ENCODE peak calls at places on chromosomes 7 and 10, in nine cellular contexts. Z is HepG2, S is cardiac muscle cell, F is fibroblast of lung, P is colonic mucosa, T is mammary epithelial cell, X is left lung, M is Panc1, B is heart left ventricle. G is an unnamed sample. For H3K36me3, the result is how much of the 10 kb centered on the place peaks cover.

GRCh38 chr10:62162261-62162660 is 106.4 kb downstream of the RTKN2 start:
- DNase-seq in M (no peak), Z (no peak), F (no peak), P (no peak), T (no peak), S (no peak), X (no peak), B (no peak), G (no peak)

GRCh38 chr10:119826777-119827176 is 45.9 kb downstream of the MCMBP start:
- DNase-seq in F (no peak), P (no peak), M (no peak), X (no peak), B (no peak), S (peak), Z (no peak), T (peak), G (no peak)

GRCh38 chr7:39904077-39904486 is 46.0 kb upstream of the CDK13 start:
- DNase-seq in T (no peak), Z (no peak), M (no peak), B (no peak), X (no peak), S (peak), F (peak), P (no peak), G (no peak)

GRCh38 chr7:117780832-117781231 is 92.4 kb downstream of the CTTNBP2 start:
- DNase-seq in S (no peak), Z (no peak), B (no peak), M (no peak), X (no peak), P (no peak), T (no peak), F (peak), G (no peak)

GRCh38 chr7:157870644-157871290 is 534.0 kb downstream of the DNAJB6 start:
- DNase-seq in M (no peak), F (no peak), Z (no peak), S (no peak), P (no peak), T (no peak), X (no peak), B (no peak), G (peak)

GRCh38 chr7:101169838-101170531 is 4.6 kb upstream of the VGF start:
- DNase-seq in B (peak), S (peak), P (peak), F (peak), T (peak), M (no peak), X (peak), Z (peak), G (no peak)

GRCh38 chr7:776992-777520 is 50.0 kb upstream of the PRKAR1B start:
- DNase-seq in T (no peak), X (no peak), S (no peak), F (peak), Z (no peak), B (no peak), P (no peak), M (no peak), G (no peak)

GRCh38 chr10:35613597-35614226 is 8.6 kb downstream of the GJD4 start:
- DNase-seq in Z (peak), X (no peak), B (no peak), S (peak), M (no peak), F (peak), P (no peak), T (no peak), G (no peak)

GRCh38 chr10:80493482-80494021 is 39.4 kb downstream of the TSPAN14 start:
- DNase-seq in F (peak), S (peak), P (no peak), M (no peak), T (no peak), B (no peak), Z (peak), X (no peak), G (no peak)

GRCh38 chr7:101119876-101120275 is 7.0 kb upstream of the SERPINE1 start:
- DNase-seq in S (peak), M (no peak), Z (no peak), B (no peak), F (peak), X (no peak), T (no peak), P (no peak), G (no peak)

GRCh38 chr10:72250666-72251065 is 23.1 kb upstream of the DDIT4 start:
- DNase-seq in T (no peak), Z (no peak), M (no peak), B (peak), X (no peak), S (peak), P (no peak), F (peak), G (no peak)

GRCh38 chr10:56472978-56473377 is 111.9 kb upstream of the ZWINT start:
- DNase-seq in P (no peak), T (no peak), Z (no peak), F (no peak), X (no peak), M (no peak), S (no peak), B (no peak), G (no peak)

GRCh38 chr7:41987-42386 is 150.4 kb upstream of the FAM20C start:
- DNase-seq in B (no peak), F (peak), S (no peak), T (no peak), Z (no peak), M (no peak), X (peak), P (peak), G (peak)

GRCh38 chr10:986137-986825 is 2.0 kb upstream of the GTPBP4 start:
- DNase-seq in S (peak), B (no peak), P (no peak), M (no peak), T (peak), F (peak), Z (no peak), X (peak), G (no peak)

GRCh38 chr7:158322616-158323530 is 264.8 kb downstream of the PTPRN2 start:
- DNase-seq in T (no peak), F (no peak), S (no peak), B (no peak), M (no peak), Z (no peak), X (no peak), P (no peak), G (no peak)

GRCh38 chr7:39810204-39810642 is 139.8 kb upstream of the CDK13 start:
- DNase-seq in T (peak), F (no peak), M (no peak), P (no peak), B (no peak), Z (no peak), X (no peak), S (no peak), G (no peak)

GRCh38 chr7:144474800-144475521 is 71.5 kb upstream of the NOBOX start:
- DNase-seq in Z (no peak), F (no peak), T (no peak), X (no peak), B (no peak), P (no peak), M (no peak), S (no peak), G (no peak)

GRCh38 chr7:124162667-124163066 is 129.8 kb upstream of the TMEM229A start:
- DNase-seq in F (peak), M (no peak), P (no peak), X (no peak), T (no peak), S (peak), B (no peak), Z (no peak), G (no peak)

GRCh38 chr7:77697535-77697831 is 1.2 kb downstream of the RSBN1L start:
- DNase-seq in Z (no peak), B (peak), S (peak), P (no peak), T (no peak), X (no peak), M (no peak), F (no peak), G (no peak)

GRCh38 chr7:9091282-9091681 is 657.9 kb downstream of the NXPH1 start:
- DNase-seq in F (no peak), M (no peak), B (no peak), Z (no peak), P (no peak), X (no peak), S (no peak), T (no peak), G (no peak)

GRCh38 chr10:106189254-106189653 is 975.3 kb downstream of the SORCS1 start:
- DNase-seq in P (no peak), S (peak), X (no peak), T (no peak), F (peak), Z (peak), M (peak), B (no peak), G (no peak)

GRCh38 chr10:58436071-58436470 is 50.9 kb downstream of the TFAM start:
- DNase-seq in T (peak), S (peak), B (no peak), F (peak), M (no peak), X (no peak), Z (no peak), P (peak), G (peak)

GRCh38 chr10:126734957-126735356 is 64.5 kb upstream of the C10orf90 start:
- DNase-seq in X (no peak), T (peak), P (no peak), M (no peak), Z (peak), B (no peak), S (peak), F (no peak), G (no peak)

GRCh38 chr7:16804674-16805439 is at the start of gene AGR2:
- DNase-seq in Z (no peak), F (no peak), X (peak), S (no peak), P (peak), T (peak), B (no peak), M (no peak), G (peak)

GRCh38 chr7:54796150-54796549 is 37.1 kb upstream of the SEC61G start:
- DNase-seq in B (no peak), M (no peak), T (no peak), X (no peak), S (peak), F (no peak), P (no peak), Z (no peak), G (no peak)

GRCh38 chr7:20075992-20076813 is 141.0 kb downstream of the MACC1 start:
- DNase-seq in S (peak), Z (no peak), T (no peak), M (no peak), F (peak), B (no peak), P (no peak), X (no peak), G (no peak)

GRCh38 chr7:127580612-127581011 is 4.8 kb downstream of the GCC1 start:
- DNase-seq in T (no peak), M (no peak), P (no peak), F (no peak), X (no peak), B (no peak), S (no peak), Z (no peak), G (no peak)

GRCh38 chr7:127581716-127582115 is 3.7 kb downstream of the GCC1 start:
- DNase-seq in S (peak), T (no peak), B (no peak), F (no peak), M (no peak), P (no peak), Z (no peak), X (no peak), G (no peak)

GRCh38 chr7:127578711-127579275 is 6.6 kb downstream of the GCC1 start:
- DNase-seq in B (no peak), M (no peak), T (no peak), Z (no peak), F (no peak), X (no peak), P (no peak), S (no peak), G (no peak)

GRCh38 chr7:127582361-127582760 is 3.0 kb downstream of the GCC1 start:
- DNase-seq in M (no peak), B (peak), X (no peak), P (no peak), T (no peak), Z (peak), S (peak), F (peak), G (no peak)

DNA sequence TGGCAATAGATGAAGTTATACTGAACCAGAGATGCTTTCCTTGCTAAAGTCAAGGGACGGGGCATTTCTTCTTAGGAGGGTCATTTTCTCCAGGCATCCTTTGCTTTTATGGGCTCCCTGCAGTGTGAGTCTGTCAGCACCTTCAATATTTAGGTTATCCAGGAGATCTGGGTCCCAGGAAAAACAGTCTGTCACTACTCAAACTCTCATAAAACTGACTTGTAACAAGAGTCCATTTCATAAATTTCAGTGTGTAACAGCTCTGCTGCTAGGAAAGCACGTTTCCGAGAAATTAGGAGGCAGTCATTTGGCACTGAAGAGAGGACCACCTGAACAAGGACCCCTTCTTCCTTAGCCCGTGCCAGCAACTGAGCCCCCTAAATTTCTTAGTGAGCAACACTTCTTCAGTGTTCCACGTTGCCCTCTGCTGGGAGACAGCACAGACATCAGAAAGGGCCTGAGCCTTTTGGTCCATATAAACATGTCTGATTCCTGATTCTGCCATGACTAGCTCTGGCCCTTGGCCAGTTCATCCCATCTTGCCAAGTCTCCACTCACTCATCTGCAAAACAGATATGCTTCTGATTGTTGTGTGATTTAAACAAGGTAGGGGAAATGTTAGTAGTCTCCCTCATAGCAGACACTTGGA is 7.2 kb downstream of the GCC1 start:
- DNase-seq in B (no peak), S (peak), M (no peak), X (no peak), Z (peak), F (peak), P (no peak), T (no peak), G (no peak)
- TF ChIP-seq CTCF in B (no peak), S (peak), M (peak), X (no peak), Z (peak), F (peak), P (no peak), T (peak), G (no peak)

DNA sequence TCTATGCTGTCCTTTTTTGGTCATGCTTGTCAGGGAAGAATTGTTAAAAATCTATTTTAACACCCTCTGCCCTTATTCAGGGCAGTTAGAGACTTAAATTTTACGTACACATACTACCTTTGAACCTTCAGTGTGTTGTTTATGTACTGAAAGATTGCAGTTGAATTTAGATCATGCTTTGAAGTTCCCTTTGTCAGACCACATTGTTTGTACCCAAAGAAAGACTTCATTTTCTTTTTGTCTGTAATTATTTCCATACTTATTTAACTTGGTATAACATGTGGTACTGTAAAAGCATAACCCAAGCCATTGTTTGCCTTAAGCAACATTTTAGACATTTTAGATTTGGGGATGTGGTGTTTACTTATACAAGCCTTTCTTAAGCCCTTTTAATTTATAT is 96.1 kb downstream of the MMRN2 start:
- DNase-seq in S (no peak), B (no peak), Z (peak), P (no peak), X (no peak), M (no peak), T (no peak), F (no peak), G (no peak)
- H3K36me3 ChIP-seq in S (under half), B (under half), Z (under half), P (under half), X (under half), M (under half), T (under half), F (under half), G (under half)

DNA sequence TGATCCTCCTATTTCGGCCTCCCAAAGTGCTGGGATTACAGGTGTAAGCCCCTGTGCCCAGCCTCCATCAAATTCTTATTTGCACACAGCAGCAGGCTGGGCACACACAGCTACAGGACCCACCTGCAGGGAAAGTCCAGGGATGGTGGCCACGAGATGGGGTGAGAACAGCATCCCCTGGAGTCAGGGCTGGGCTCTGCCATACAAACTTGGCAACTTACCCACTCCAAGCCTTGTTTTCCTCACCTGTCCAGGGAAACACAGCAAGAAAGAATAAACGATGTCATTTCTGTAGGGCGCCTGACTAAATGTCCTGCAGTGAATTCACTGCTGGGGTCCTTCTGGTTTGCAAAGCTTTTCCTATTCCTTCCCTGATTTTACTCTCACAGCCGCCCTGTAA is 5.5 kb downstream of the MYH16 start:
- DNase-seq in F (no peak), Z (no peak), P (no peak), M (no peak), S (no peak), B (no peak), X (no peak), T (no peak), G (no peak)
- TF ChIP-seq CTCF in F (no peak), Z (peak), P (no peak), M (no peak), S (no peak), B (no peak), X (no peak), T (peak), G (peak)

DNA sequence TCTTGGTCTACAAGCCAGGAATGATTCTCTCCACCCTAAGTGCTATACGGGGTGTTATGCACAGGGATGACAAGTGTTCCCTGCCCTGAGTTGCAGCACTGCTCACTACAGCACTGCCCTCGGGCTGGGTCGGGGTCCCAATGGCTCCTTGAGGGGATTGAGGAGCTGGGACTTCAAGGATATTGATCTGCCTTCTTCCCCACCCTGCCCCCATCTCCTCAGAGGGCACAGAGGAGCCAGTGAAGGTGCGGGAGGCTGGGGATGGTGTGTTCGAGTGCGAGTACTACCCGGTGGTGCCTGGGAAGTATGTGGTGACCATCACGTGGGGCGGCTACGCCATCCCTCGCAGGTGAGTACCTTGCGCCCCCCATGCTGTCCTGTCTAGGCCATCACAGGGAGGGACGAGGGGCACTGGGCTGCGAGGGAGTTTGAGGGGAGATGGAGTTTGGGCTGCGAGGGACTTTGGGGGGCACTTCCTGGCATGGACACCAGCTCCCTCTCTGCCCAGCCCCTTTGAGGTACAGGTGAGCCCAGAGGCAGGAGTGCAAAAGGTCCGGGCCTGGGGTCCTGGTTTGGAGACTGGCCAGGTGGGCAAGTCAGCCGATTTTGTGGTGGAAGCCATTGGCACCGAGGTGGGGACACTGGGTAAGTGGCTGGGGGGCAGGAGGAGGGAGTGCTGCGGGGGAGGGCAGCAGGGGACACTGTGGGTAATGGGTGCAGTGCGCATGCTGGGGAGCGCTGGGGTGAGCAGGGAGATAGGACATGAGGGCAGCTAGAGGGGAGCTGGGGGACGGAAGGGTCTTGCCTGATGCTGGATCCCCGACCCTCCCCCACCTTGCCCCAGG is 10.3 kb downstream of the FLNC start:
- DNase-seq in Z (no peak), B (peak), M (no peak), X (no peak), F (no peak), S (no peak), T (no peak), P (no peak), G (peak)
- H3K36me3 ChIP-seq in Z (under half), B (under half), M (under half), X (under half), F (half or more), S (half or more), T (under half), P (under half), G (under half)

DNA sequence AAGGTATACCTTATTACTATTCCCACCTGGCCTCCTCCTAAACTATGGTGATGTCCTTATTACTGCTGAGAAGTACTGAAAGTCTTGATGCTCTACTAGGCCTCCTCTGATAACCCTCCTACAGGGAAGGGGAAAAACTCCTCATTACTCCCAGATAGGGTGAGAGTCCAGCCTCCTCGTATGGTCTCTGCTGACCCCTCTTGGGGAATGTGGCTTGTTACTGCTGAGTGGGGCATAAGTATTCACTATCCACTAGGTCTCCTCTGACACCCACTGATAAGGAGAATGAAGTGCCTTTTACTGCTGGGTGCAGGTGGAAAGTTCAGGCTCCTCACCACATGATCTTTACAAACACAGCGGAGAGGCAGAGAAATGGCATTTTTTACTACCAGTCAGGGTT is 222.9 kb downstream of the CHRM2 start:
- DNase-seq in Z (no peak), X (no peak), S (peak), B (no peak), P (no peak), T (no peak), M (no peak), F (peak), G (no peak)
- TF ChIP-seq CTCF in Z (peak), X (no peak), S (peak), B (no peak), P (no peak), T (no peak), M (peak), F (peak), G (peak)

GRCh38 chr7:48269066-48269465 is 97.8 kb downstream of the ABCA13 start:
- DNase-seq in M (no peak), T (no peak), B (no peak), S (no peak), X (no peak), Z (no peak), P (no peak), F (no peak), G (no peak)

GRCh38 chr7:48279420-48279819 is 108.2 kb downstream of the ABCA13 start:
- DNase-seq in P (no peak), X (no peak), F (no peak), Z (no peak), M (no peak), T (peak), S (no peak), B (no peak), G (no peak)

GRCh38 chr7:48280100-48280499 is 108.8 kb downstream of the ABCA13 start:
- DNase-seq in T (peak), B (no peak), X (no peak), Z (no peak), S (peak), P (no peak), M (no peak), F (peak), G (no peak)

DNA sequence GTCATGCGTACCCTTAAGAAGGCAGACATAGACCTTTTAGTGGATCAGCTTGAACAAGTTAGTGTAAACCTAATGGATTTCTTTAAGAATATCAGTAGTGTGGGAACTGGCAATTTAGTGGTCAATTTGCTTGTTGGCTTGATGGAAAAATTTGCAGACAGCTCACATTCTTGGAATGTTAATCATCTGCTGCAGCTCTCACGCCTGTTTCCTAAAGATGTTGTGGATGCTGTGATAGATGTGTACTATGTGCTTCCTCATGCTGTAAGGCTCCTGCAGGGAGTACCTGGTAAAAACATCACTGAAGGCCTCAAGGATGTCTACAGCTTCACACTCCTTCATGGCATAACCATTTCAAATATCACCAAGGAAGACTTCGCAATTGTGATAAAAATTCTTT is 103.4 kb downstream of the ABCA13 start:
- DNase-seq in M (no peak), F (peak), S (peak), B (no peak), T (peak), P (no peak), X (no peak), Z (no peak), G (no peak)
- H3K36me3 ChIP-seq in M (under half), F (under half), S (under half), B (under half), T (under half), P (under half), X (under half), Z (under half), G (under half)

G was measured in RWPE2.